ENCODE peak calls at places on chromosomes 3 and 15, in ten cellular contexts. T, P, O, G, M, X, K, C, W and S are unnamed samples.

GRCh38 chr15:58332676-58333400 is 99.0 kb upstream of the LIPC start:
- DNase-seq in G (no peak), P (no peak), T (no peak), C (no peak), K (no peak), W (no peak), M (peak; percentile 85), X (no peak), O (peak; percentile 72), S (no peak)

GRCh38 chr3:11612515-11613184 is 31.1 kb downstream of the VGLL4 start:
- DNase-seq in G (no peak), W (no peak), M (peak; percentile 75), T (no peak), C (no peak), P (no peak), O (no peak), X (no peak), K (no peak), S (no peak)

GRCh38 chr3:179811321-179812095 is 158.7 kb downstream of the USP13 start:
- DNase-seq in O (peak; percentile 84), P (peak; percentile 27), W (peak; percentile 67), G (peak; percentile 58), C (peak; percentile 50), X (peak; percentile 1), K (peak; percentile 72), M (peak; percentile 74), T (peak; percentile 47), S (peak; percentile 83)

GRCh38 chr3:22907796-22908195 is 295.3 kb upstream of the UBE2E2 start:
- DNase-seq in P (no peak), M (no peak), O (no peak), G (no peak), X (no peak), W (no peak), C (no peak), K (no peak), T (no peak), S (no peak)

GRCh38 chr15:99481406-99481805 is 84.4 kb upstream of the MEF2A start:
- DNase-seq in O (no peak), C (no peak), M (no peak), T (no peak), K (no peak), W (no peak), P (no peak), X (no peak), G (no peak), S (no peak)

GRCh38 chr3:125340121-125340520 is 35.0 kb downstream of the ZNF148 start:
- DNase-seq in W (no peak), X (no peak), G (no peak), M (no peak), T (no peak), O (no peak), K (no peak), P (no peak), C (no peak), S (no peak)

GRCh38 chr3:57130426-57131209 is 34.5 kb downstream of the IL17RD start:
- DNase-seq in T (peak; percentile 84), W (no peak), O (peak; percentile 8), X (no peak), P (no peak), C (no peak), G (no peak), M (peak; percentile 8), K (no peak), S (no peak)

GRCh38 chr3:87370007-87370406 is 93.6 kb upstream of the POU1F1 start:
- DNase-seq in O (no peak), P (no peak), M (no peak), X (no peak), W (no peak), K (no peak), C (peak; percentile 7), T (no peak), G (no peak), S (no peak)

GRCh38 chr3:139906441-139906840 is 28.5 kb upstream of the CLSTN2 start:
- DNase-seq in G (no peak), C (no peak), M (peak; percentile 19), T (no peak), O (peak; percentile 62), K (peak; percentile 86), W (no peak), X (no peak), P (no peak), S (no peak)

GRCh38 chr15:77819841-77820728 is 187.4 kb upstream of the LINGO1 start:
- DNase-seq in O (no peak), T (peak; percentile 79), P (no peak), C (peak; percentile 75), G (no peak), W (no peak), K (peak; percentile 56), X (no peak), M (no peak), S (no peak)

GRCh38 chr15:36925671-36926421 is 174.5 kb downstream of the MEIS2 start:
- DNase-seq in O (no peak), M (no peak), C (peak; percentile 33), G (no peak), T (no peak), W (no peak), X (no peak), P (no peak), K (no peak), S (no peak)

GRCh38 chr3:121748638-121749275 is 784 bp downstream of the GOLGB1 start:
- DNase-seq in K (peak; percentile 54), W (peak; percentile 73), O (no peak), C (peak; percentile 47), P (peak; percentile 24), T (no peak), M (peak; percentile 72), G (peak; percentile 58), X (peak; percentile 32), S (peak; percentile 41)

GRCh38 chr3:136778865-136779264 is 26.7 kb upstream of the STAG1 start:
- DNase-seq in T (no peak), M (peak; percentile 17), X (no peak), P (no peak), K (no peak), G (peak; percentile 23), O (no peak), C (no peak), W (no peak), S (no peak)